ENCODE peak calls at places on chromosomes 1 and 21, in four cellular contexts. Z is tibial artery; S is CD8-positive, alpha-beta T cell; U is pancreas. L is an unnamed sample.

GRCh38 chr1:181116819-181117390 is 28.4 kb downstream of the IER5 start:
- DNase-seq in Z (no peak), S (no peak), U (no peak), L (no peak)

GRCh38 chr1:53835491-53835890 is 2.6 kb downstream of the NDC1 start:
- DNase-seq in U (no peak), S (no peak), Z (no peak), L (no peak)

GRCh38 chr1:41469706-41470105 is 14.8 kb downstream of the EDN2 start:
- DNase-seq in U (no peak), S (no peak), Z (no peak), L (no peak)

GRCh38 chr1:201127755-201128455 is 921 bp upstream of the ASCL5 start:
- DNase-seq in U (peak), Z (no peak), S (no peak), L (no peak)

GRCh38 chr1:64514197-64514765 is 44.4 kb downstream of the CACHD1 start:
- DNase-seq in Z (no peak), U (no peak), S (no peak), L (no peak)

GRCh38 chr1:118185083-118185899 is at the start of gene SPAG17:
- DNase-seq in U (peak), Z (peak), S (no peak), L (peak)

GRCh38 chr21:34925597-34925996 is 123.5 kb downstream of the RUNX1 start:
- DNase-seq in S (no peak), Z (no peak), U (no peak), L (no peak)

GRCh38 chr1:101137144-101138126 is 99.4 kb upstream of the S1PR1 start:
- DNase-seq in S (no peak), Z (no peak), U (no peak), L (no peak)

GRCh38 chr1:222095606-222096475 is 354.0 kb upstream of the DUSP10 start:
- DNase-seq in S (peak), Z (no peak), U (peak), L (no peak)

GRCh38 chr1:1755426-1755825 is 22.8 kb downstream of the NADK start:
- DNase-seq in S (no peak), U (no peak), Z (no peak), L (no peak)

GRCh38 chr1:179955731-179956130 is 1.1 kb downstream of the CEP350 start:
- DNase-seq in Z (no peak), U (no peak), S (no peak), L (no peak)
- H3K27ac ChIP-seq in Z (peak), U (peak), S (peak), L (peak)

DNA sequence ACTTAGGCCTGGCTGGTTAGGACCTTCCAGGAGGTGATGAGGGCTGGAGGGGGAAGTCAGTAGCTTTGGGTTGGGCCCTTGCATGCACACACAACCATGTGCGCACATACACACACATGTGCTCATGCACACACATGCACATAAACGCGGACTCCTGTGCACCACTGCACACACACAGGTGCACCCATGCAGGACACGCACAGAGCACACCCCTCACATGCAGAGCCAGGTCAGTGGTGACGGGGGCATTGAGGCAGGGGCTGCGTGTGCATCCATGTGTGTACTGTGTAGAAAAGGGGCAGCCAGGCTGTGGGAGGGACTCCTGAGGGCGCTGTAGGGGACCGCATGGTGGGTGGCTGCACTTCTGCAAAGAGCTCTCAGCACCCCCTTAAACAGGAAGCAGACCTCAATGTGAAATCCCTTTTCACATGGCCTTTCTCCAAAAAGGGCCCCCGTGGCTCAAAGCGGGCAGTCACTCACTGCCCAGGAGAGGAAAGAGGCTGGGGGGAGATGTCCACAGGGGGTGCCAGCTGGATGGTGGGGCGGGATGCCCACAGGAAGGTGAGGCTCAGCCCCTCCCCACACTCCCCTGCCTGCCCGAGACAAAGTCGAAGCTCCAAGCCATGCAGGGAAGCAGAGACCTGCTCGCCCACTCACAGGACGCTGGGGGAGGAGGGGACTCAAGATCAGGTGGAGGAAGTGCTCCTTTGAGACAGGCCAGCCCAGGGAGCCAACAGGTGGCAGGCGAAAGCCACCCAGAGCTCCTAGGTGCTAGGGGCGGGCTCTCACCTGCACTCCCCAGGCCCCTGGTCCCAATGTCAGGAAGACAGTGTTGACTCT is 95.2 kb downstream of the ITPKB start:
- DNase-seq in S (peak), U (no peak), Z (no peak), L (no peak)
- TF ChIP-seq CTCF in S (peak), U (no peak), Z (no peak), L (no peak)

GRCh38 chr1:40096646-40096976 is 441 bp downstream of the PPT1 start:
- DNase-seq in U (no peak), S (no peak), Z (no peak), L (no peak)
- H3K27ac ChIP-seq in U (peak), S (peak), Z (peak), L (peak)

GRCh38 chr1:243477676-243478075 is 221.8 kb downstream of the SDCCAG8 start:
- DNase-seq in U (no peak), S (no peak), Z (no peak), L (no peak)
- TF ChIP-seq CTCF in U (no peak), S (no peak), Z (no peak), L (no peak)

DNA sequence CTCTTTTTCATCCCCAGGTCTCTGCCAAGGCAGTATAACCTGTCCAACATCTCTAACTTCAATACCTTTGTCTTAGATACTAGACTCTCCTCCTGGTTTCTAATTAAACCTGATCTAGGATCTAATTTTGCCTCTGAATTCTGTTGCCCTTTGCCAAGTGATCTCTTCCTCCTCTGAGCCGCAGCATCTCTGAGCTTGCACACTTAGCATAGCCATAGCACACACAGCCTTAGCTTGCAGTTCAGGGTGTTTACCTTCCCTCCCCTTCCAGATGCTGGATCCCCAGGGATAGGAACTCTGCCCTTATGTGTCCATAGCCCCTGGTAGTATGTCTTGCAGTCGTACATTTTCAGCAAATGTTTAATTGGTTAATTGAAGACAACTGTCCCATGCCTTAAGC is 30.3 kb downstream of the SELL start:
- DNase-seq in Z (no peak), U (no peak), S (no peak), L (no peak)
- H3K27ac ChIP-seq in Z (no peak), U (no peak), S (no peak), L (no peak)

L was measured in upper lobe of left lung.